ENCODE peak calls at places on chromosomes 11 and 22, in four cellular contexts. K is neuronal stem cell, F is left ventricle myocardium inferior, I is cardiac muscle cell. G is an unnamed sample. For H3K4me1, the result is how much of the 10 kb centered on the place peaks cover.

GRCh38 chr22:37731804-37732471 is 35.1 kb downstream of the TRIOBP start:
- DNase-seq in F (no peak), I (no peak), K (no peak), G (no peak)

GRCh38 chr11:18775492-18776292 is 15.9 kb downstream of the PTPN5 start:
- DNase-seq in K (peak), F (peak), I (peak), G (peak)

GRCh38 chr11:73399159-73400090 is 23.2 kb downstream of the RELT start:
- DNase-seq in K (no peak), I (no peak), F (no peak), G (no peak)

GRCh38 chr11:110835103-110835502 is 122.9 kb upstream of the ARHGAP20 start:
- DNase-seq in K (no peak), F (no peak), I (no peak), G (no peak)

GRCh38 chr22:28179392-28179791 is 260.3 kb upstream of the PITPNB start:
- DNase-seq in F (no peak), K (no peak), I (no peak), G (no peak)

GRCh38 chr11:126637800-126638175 is 282.3 kb downstream of the ST3GAL4 start:
- DNase-seq in F (no peak), I (no peak), K (no peak), G (no peak)

GRCh38 chr22:41524809-41525449 is 19.3 kb downstream of the POLR3H start:
- DNase-seq in F (no peak), I (no peak), K (no peak), G (no peak)

GRCh38 chr22:48414662-48415061 is 1413.0 kb downstream of the BRD1 start:
- DNase-seq in F (no peak), K (no peak), I (no peak), G (no peak)

GRCh38 chr22:39254789-39255298 is 10.1 kb upstream of the PDGFB start:
- DNase-seq in I (no peak), F (no peak), K (no peak), G (no peak)

GRCh38 chr11:8531312-8531711 is 62.7 kb downstream of the STK33 start:
- DNase-seq in K (no peak), I (peak), F (peak), G (peak)

GRCh38 chr11:29773656-29774264 is 243.1 kb downstream of the KCNA4 start:
- DNase-seq in F (peak), I (peak), K (no peak), G (peak)

GRCh38 chr11:67396258-67396581 is 4.4 kb downstream of the RAD9A start:
- DNase-seq in K (no peak), F (no peak), I (no peak), G (no peak)
- H3K4me1 ChIP-seq in K (under half), F (half or more), I (under half), G (under half)

DNA sequence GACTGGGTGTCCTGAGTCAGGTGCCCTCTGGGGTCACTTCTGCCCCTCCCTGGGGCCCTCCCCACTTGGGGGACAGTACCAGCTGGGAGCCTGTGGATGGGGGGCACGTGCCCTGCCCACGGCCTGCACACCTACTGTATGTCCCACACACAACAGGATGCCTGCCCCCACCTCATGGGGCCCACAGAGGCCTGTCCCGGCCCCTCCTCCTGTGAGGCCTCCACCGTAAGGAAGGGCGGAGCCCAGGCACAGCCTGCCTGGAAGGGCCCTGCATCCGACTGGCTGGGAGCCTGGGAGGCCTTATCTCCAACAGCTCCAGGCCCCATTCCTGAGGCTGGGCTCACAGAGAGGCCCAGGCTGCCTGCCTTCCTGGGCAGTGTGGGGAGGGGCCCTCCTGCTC is 47.8 kb downstream of the BRSK2 start:
- DNase-seq in I (peak), K (no peak), F (peak), G (peak)
- H3K27ac ChIP-seq in I (no peak), K (no peak), F (no peak), G (no peak)

GRCh38 chr11:117874253-117874909 is 2.1 kb downstream of the FXYD6 start:
- DNase-seq in K (no peak), I (no peak), F (no peak), G (no peak)

GRCh38 chr11:117874910-117875396 is 1.5 kb downstream of the FXYD6 start:
- DNase-seq in K (no peak), I (no peak), F (no peak), G (no peak)

GRCh38 chr11:117872420-117872961 is 4.0 kb downstream of the FXYD6 start:
- DNase-seq in F (peak), I (no peak), K (no peak), G (no peak)

GRCh38 chr11:117872962-117873827 is 3.3 kb downstream of the FXYD6 start:
- DNase-seq in I (no peak), K (no peak), F (no peak), G (no peak)

GRCh38 chr11:117873828-117874125 is 2.7 kb downstream of the FXYD6 start:
- DNase-seq in K (no peak), F (no peak), I (no peak), G (no peak)
- H3K4me1 ChIP-seq in K (under half), F (half or more), I (under half), G (half or more)

GRCh38 chr11:125236072-125236825 is 71.7 kb downstream of the PKNOX2 start:
- DNase-seq in K (no peak), I (no peak), F (no peak), G (no peak)

GRCh38 chr11:125229916-125230315 is 65.4 kb downstream of the PKNOX2 start:
- DNase-seq in I (no peak), K (no peak), F (no peak), G (no peak)

GRCh38 chr11:125235006-125235405 is 70.5 kb downstream of the PKNOX2 start:
- DNase-seq in K (peak), F (no peak), I (no peak), G (no peak)

GRCh38 chr11:125233736-125234275 is 69.3 kb downstream of the PKNOX2 start:
- DNase-seq in F (no peak), K (no peak), I (no peak), G (no peak)

GRCh38 chr11:125233116-125233515 is 68.6 kb downstream of the PKNOX2 start:
- DNase-seq in I (no peak), F (no peak), K (no peak), G (no peak)
- H3K27ac ChIP-seq in I (no peak), F (no peak), K (no peak), G (no peak)

GRCh38 chr11:128837627-128838026 is 29.5 kb downstream of the KCNJ1 start:
- DNase-seq in I (no peak), F (no peak), K (no peak), G (no peak)
- H3K4me1 ChIP-seq in I (under half), F (under half), K (under half), G (half or more)

DNA sequence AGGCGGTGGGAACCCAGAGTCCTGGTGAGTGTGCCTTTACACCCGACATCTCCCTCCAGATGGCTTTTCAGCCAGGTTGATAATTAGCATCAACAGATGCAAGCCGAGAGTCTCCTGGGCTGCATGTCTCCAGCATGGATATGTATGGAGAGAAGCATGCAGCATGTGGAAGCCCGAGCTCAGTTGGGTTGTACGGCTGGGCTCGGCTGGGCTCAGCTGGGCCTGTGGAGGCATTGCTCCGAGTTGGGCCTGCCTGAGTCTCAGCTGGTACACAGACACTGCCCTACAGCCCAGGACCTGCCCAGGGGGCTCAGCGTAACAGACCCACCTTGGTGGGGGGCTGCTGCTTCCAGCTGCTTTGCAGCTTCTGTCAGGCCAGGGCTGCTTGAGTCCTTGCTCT is 115.4 kb downstream of the TEAD1 start:
- DNase-seq in F (no peak), I (peak), K (no peak), G (no peak)
- H3K27ac ChIP-seq in F (no peak), I (peak), K (no peak), G (no peak)

GRCh38 chr22:24404561-24405275 is 22.7 kb upstream of the ADORA2A start:
- DNase-seq in K (no peak), F (no peak), I (no peak), G (no peak)
- H3K4me1 ChIP-seq in K (under half), F (half or more), I (under half), G (half or more)

DNA sequence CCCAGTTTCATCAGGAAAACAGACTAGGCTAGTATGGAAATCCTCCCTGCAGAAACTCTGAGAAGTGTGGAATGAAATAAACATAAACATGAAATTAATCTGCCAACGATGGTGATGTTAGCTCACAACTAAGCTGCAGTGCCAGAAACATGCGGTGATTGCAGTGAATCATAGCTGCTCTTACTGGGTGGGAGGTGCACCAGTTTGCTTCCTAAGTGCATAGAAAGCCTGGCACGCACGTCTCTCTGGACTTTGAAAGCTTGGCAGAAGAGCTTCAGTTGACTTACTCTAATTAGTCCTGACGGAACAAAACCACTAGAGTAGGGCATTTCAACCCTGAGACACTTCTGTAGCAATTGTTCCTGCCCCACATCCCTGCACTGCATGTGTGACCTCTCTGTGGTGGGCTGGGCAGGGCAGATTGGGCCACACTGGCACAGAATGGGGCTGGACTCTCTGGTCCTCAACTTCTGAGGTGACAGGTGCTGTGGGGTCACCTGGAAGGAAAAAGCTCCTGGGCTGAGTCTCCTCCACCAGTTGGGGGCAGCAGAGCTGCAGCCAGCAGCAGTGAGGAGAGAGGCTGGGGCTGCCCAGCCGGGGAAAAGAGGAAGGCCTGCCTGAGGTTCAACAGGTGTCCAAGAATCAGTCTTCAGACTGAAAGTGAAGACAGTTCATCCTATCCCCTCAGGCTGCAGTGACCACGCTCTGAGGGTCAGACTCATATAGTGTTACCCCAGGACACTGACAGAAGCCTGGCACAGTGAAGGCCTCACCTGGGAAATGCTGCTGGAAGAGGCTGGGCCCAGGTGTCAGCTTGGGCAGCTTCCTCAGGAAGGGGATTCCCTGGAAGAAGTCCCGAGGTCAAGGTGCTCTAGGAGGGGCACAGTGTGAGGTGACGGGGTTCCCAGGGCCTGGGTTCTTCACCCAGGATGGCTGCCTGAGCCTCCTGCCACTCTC is 40.5 kb downstream of the GGTLC2 start:
- DNase-seq in I (no peak), K (no peak), F (no peak), G (no peak)
- H3K27ac ChIP-seq in I (no peak), K (no peak), F (no peak), G (no peak)

GRCh38 chr11:85751738-85752137 is 59.2 kb downstream of the SYTL2 start:
- DNase-seq in F (no peak), I (no peak), K (no peak), G (no peak)
- H3K4me1 ChIP-seq in F (under half), I (under half), K (under half), G (under half)